ENCODE peak calls at places on chromosomes 11 and 22, in seven cellular contexts. L is smooth muscle cell of the brain vasculature; C is T-cell; K is HEK293T; Y is stimulated activated CD4-positive, alpha-beta T cell treated with anti-CD3 and anti-CD28 coated beads, TNF-alpha, amount 100 ng/mL, for 48 hours; W is dorsolateral prefrontal cortex; Q is AG04450. Z is an unnamed sample.

GRCh38 chr22:19821523-19822300 is 33.0 kb downstream of the GNB1L start:
- DNase-seq in L (no peak), W (no peak), C (no peak), K (no peak), Y (no peak), Q (no peak), Z (no peak)

GRCh38 chr11:78438298-78438975 is 20.8 kb upstream of the GAB2 start:
- DNase-seq in C (no peak), Y (no peak), W (no peak), Q (no peak), L (no peak), K (no peak), Z (no peak)

GRCh38 chr11:78595431-78596130 is 20.9 kb upstream of the NARS2 start:
- DNase-seq in W (no peak), L (no peak), Q (peak; percentile 15), K (no peak), Y (no peak), C (no peak), Z (no peak)

GRCh38 chr11:86671386-86672006 is 920 bp downstream of the ME3 start:
- DNase-seq in C (no peak), L (no peak), Y (no peak), W (peak; percentile 44), Q (no peak), K (no peak), Z (no peak)

GRCh38 chr11:67271548-67272284 is 5.4 kb downstream of the GRK2 start:
- DNase-seq in Y (no peak), L (no peak), C (peak; percentile 54), W (peak; percentile 39), Q (no peak), K (no peak), Z (no peak)

GRCh38 chr11:1931326-1931725 is 11.8 kb downstream of the TNNT3 start:
- DNase-seq in C (no peak), Y (no peak), Q (no peak), K (no peak), W (no peak), L (no peak), Z (no peak)

GRCh38 chr11:61594907-61595257 is 14.0 kb upstream of the SYT7 start:
- DNase-seq in L (no peak), Y (no peak), Q (no peak), W (no peak), C (no peak), K (no peak), Z (no peak)

GRCh38 chr22:19143967-19144400 is 467 bp downstream of the ESS2 start:
- DNase-seq in Y (no peak), K (no peak), Q (no peak), L (no peak), C (peak; percentile 28), W (no peak), Z (peak; percentile 46)

GRCh38 chr11:106286881-106287504 is 209.5 kb downstream of the AASDHPPT start:
- DNase-seq in K (no peak), Q (no peak), C (no peak), L (no peak), Y (no peak), W (no peak), Z (no peak)